ENCODE peak calls at places on chromosomes 2 and 18, in nine cellular contexts. T, A, D, Q, U, O, I, L and Y are unnamed samples.

GRCh38 chr2:68122680-68122964 is 35.1 kb upstream of the PNO1 start:
- DNase-seq in T (no peak), A (no peak), D (no peak), Q (no peak), U (no peak), O (no peak), I (no peak), L (no peak), Y (no peak)

GRCh38 chr2:217398860-217399259 is 539.0 kb upstream of the TNP1 start:
- DNase-seq in T (no peak), A (no peak), D (no peak), Q (peak), U (no peak), O (no peak), I (no peak), L (no peak), Y (no peak)

GRCh38 chr2:206423147-206423546 is 20.2 kb upstream of the ADAM23 start:
- DNase-seq in T (no peak), A (peak), D (no peak), Q (no peak), U (no peak), O (no peak), I (peak), L (no peak), Y (no peak)

GRCh38 chr2:117942551-117942950 is 71.3 kb downstream of the CCDC93 start:
- DNase-seq in T (no peak), A (no peak), D (peak), Q (no peak), U (no peak), O (no peak), I (no peak), L (no peak), Y (no peak)

GRCh38 chr2:74146929-74147728 is 583 bp downstream of the BOLA3 start:
- DNase-seq in T (peak), A (no peak), D (peak), Q (no peak), U (no peak), O (peak), I (no peak), L (no peak), Y (no peak)

GRCh38 chr2:71154798-71155197 is 24.4 kb downstream of the MPHOSPH10 start:
- DNase-seq in T (peak), A (peak), D (no peak), Q (no peak), U (no peak), O (no peak), I (peak), L (no peak), Y (no peak)

GRCh38 chr2:44362207-44363015 is 664 bp downstream of the CAMKMT start:
- DNase-seq in T (peak), A (peak), D (peak), Q (peak), U (peak), O (peak), I (peak), L (no peak), Y (peak)

GRCh38 chr2:222433381-222434173 is 9.2 kb downstream of the SGPP2 start:
- DNase-seq in T (no peak), A (peak), D (no peak), Q (no peak), U (no peak), O (no peak), I (peak), L (no peak), Y (no peak)

GRCh38 chr2:221943078-221943810 is 355.6 kb downstream of the PAX3 start:
- DNase-seq in T (no peak), A (no peak), D (peak), Q (peak), U (peak), O (peak), I (no peak), L (no peak), Y (no peak)

GRCh38 chr18:9275890-9276289 is 58.7 kb upstream of the TWSG1 start:
- DNase-seq in T (no peak), A (no peak), D (no peak), Q (no peak), U (no peak), O (no peak), I (no peak), L (no peak), Y (no peak)
- TF ChIP-seq CTCF in T (no peak), A (no peak), D (no peak), Q (no peak), U (no peak), O (no peak), I (no peak), L (no peak), Y (no peak)

DNA sequence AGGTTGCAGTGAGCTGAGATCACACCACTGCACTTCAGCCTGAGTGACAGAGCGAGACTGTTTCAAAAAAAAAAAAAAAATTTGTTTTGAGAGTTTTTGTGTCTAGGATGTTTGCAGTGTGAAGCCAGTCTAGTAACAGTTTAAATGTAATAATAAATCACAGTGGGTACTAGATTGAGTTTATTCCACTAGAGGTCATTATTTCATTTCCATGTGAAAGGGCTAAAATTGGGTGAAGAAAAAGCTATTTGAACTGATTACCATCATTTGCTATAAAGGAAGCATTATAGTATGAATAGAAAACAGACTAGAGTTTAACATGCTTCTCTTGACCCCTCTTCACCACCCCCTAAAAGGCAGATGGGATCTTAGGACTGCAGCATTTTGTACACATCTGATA is 20.3 kb downstream of the SNRPD1 start:
- DNase-seq in T (no peak), A (no peak), D (peak), Q (no peak), U (no peak), O (no peak), I (no peak), L (no peak), Y (no peak)
- TF ChIP-seq CTCF in T (no peak), A (no peak), D (no peak), Q (no peak), U (no peak), O (no peak), I (no peak), L (peak), Y (peak)

DNA sequence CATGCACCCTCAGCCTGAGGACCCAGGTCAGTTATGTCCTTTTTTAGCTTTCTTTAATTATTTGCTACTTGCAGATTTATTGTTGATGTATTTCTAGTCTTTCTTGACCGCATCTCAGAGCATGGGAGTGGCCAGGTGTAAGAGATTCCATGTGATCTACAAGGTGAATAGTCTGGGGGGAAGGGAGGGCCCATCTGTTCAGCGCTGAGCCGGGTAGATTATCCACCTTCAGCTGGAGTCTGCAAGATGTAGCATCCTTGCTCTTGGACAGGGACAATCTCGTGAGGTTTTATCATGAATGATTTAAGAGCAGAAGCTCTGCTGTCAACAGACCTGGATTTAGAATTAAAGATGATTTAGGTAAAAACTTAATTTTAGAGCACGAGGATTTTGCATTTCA is 12.0 kb upstream of the DGKD start:
- DNase-seq in T (no peak), A (no peak), D (no peak), Q (no peak), U (no peak), O (no peak), I (no peak), L (no peak), Y (no peak)
- TF ChIP-seq CTCF in T (no peak), A (no peak), D (no peak), Q (no peak), U (no peak), O (no peak), I (no peak), L (no peak), Y (no peak)

GRCh38 chr18:27606851-27607250 is 421.7 kb upstream of the CHST9 start:
- DNase-seq in T (no peak), A (no peak), D (no peak), Q (no peak), U (no peak), O (no peak), I (no peak), L (no peak), Y (no peak)

GRCh38 chr18:27605107-27605834 is 420.2 kb upstream of the CHST9 start:
- DNase-seq in T (peak), A (peak), D (peak), Q (no peak), U (peak), O (peak), I (peak), L (no peak), Y (peak)

GRCh38 chr18:27609221-27609620 is 424.1 kb upstream of the CHST9 start:
- DNase-seq in T (no peak), A (no peak), D (no peak), Q (no peak), U (no peak), O (no peak), I (no peak), L (no peak), Y (no peak)

GRCh38 chr18:27608174-27608573 is 423.1 kb upstream of the CHST9 start:
- DNase-seq in T (no peak), A (no peak), D (no peak), Q (no peak), U (no peak), O (no peak), I (no peak), L (no peak), Y (no peak)

GRCh38 chr18:27608742-27609141 is 423.6 kb upstream of the CHST9 start:
- DNase-seq in T (no peak), A (no peak), D (no peak), Q (no peak), U (no peak), O (no peak), I (no peak), L (no peak), Y (no peak)
- TF ChIP-seq CTCF in T (peak), A (no peak), D (peak), Q (no peak), U (no peak), O (peak), I (peak), L (peak), Y (peak)

GRCh38 chr2:124563415-124563814 is 538.3 kb downstream of the CNTNAP5 start:
- DNase-seq in T (no peak), A (no peak), D (no peak), Q (no peak), U (no peak), O (no peak), I (no peak), L (no peak), Y (no peak)
- TF ChIP-seq CTCF in T (no peak), A (no peak), D (no peak), Q (no peak), U (no peak), O (no peak), I (peak), L (no peak), Y (no peak)

GRCh38 chr2:174775586-174775985 is 11.3 kb upstream of the CHRNA1 start:
- DNase-seq in T (no peak), A (no peak), D (peak), Q (no peak), U (no peak), O (peak), I (peak), L (no peak), Y (no peak)

GRCh38 chr2:174774828-174775227 is 10.6 kb upstream of the CHRNA1 start:
- DNase-seq in T (no peak), A (no peak), D (no peak), Q (no peak), U (no peak), O (no peak), I (no peak), L (no peak), Y (no peak)

GRCh38 chr2:174777334-174777733 is 13.1 kb upstream of the CHRNA1 start:
- DNase-seq in T (no peak), A (no peak), D (peak), Q (no peak), U (no peak), O (peak), I (no peak), L (no peak), Y (no peak)

GRCh38 chr2:174776686-174777085 is 12.4 kb upstream of the CHRNA1 start:
- DNase-seq in T (no peak), A (no peak), D (peak), Q (no peak), U (no peak), O (no peak), I (no peak), L (no peak), Y (no peak)

DNA sequence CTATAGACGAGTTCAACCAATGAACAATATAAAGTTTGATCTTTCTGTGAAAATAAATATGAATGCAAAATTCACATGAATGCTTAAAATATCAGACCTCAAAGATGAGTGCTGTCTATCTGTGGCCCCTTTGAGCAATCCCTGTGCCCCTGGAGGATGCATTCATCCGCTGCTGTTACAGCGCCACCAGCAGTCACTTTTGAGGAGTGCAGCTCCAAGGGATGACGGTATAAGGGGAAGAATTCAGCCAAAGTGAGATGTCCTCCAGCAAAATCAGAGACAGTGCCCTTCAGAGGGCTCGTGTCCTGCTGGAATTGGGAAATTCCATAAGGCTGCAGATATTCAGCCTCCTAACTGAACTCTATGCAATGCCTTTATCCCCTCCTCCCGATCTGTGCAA is 12.0 kb upstream of the CHRNA1 start:
- DNase-seq in T (no peak), A (peak), D (no peak), Q (no peak), U (no peak), O (no peak), I (peak), L (no peak), Y (no peak)
- TF ChIP-seq CTCF in T (peak), A (peak), D (peak), Q (no peak), U (no peak), O (peak), I (peak), L (no peak), Y (peak)

GRCh38 chr2:24122356-24123211 is 550 bp downstream of the PFN4 start:
- DNase-seq in T (no peak), A (no peak), D (no peak), Q (no peak), U (no peak), O (peak), I (no peak), L (no peak), Y (no peak)

GRCh38 chr2:24124003-24124585 is 825 bp downstream of the FAM228B start:
- DNase-seq in T (no peak), A (no peak), D (peak), Q (no peak), U (no peak), O (peak), I (no peak), L (no peak), Y (no peak)

GRCh38 chr2:24117902-24118301 is 5.2 kb downstream of the PFN4 start:
- DNase-seq in T (no peak), A (no peak), D (no peak), Q (no peak), U (no peak), O (no peak), I (no peak), L (no peak), Y (no peak)

GRCh38 chr2:24121469-24121868 is 1.7 kb downstream of the PFN4 start:
- DNase-seq in T (no peak), A (no peak), D (no peak), Q (no peak), U (no peak), O (no peak), I (no peak), L (no peak), Y (no peak)

DNA sequence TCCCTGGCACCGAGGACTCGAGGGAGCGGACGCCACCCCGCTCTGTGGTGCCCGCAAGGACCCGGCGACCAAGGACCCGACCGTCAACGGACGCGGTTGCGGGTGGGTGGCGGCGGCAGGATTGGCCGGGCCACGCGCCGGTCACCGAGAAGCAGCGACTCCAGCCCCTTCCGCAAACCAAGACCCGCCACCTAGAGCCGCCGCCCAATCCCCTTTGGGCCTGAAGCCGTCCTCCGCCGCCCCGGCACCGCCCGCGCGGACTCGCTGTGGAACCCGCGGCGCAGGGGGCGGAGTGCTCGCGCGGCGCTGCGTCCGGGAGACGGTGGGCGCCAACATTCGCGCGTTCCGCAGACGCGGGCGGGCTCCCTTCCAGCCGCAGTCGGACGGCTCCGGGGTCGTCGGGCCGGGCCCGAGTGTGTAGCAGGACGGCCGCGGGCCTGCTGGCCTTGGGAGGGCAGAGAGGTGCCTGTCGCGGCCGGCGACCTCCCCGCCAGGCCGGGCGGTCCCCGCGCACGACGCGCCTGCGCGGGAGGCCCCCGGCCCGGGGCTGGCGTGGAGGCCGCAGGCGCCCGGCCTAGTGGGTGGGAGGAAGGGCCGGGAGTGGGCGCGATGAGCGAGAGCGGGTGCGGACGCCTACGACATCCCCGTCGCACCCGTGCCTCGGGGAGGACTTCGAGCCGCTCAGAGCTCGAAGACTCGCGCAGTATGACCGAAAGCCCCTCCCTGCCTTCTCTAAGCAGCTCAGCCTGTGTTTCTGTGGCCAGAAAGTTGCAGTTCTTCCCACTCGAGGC is at the start of the genes FAM228B and PFN4:
- DNase-seq in T (peak), A (peak), D (peak), Q (peak), U (peak), O (peak), I (peak), L (peak), Y (peak)
- TF ChIP-seq CTCF in T (no peak), A (no peak), D (no peak), Q (no peak), U (no peak), O (no peak), I (no peak), L (no peak), Y (no peak)

GRCh38 chr2:37880546-37880945 is 44.5 kb upstream of the RMDN2 start:
- DNase-seq in T (no peak), A (no peak), D (no peak), Q (no peak), U (no peak), O (no peak), I (no peak), L (no peak), Y (no peak)
- TF ChIP-seq CTCF in T (no peak), A (no peak), D (peak), Q (no peak), U (no peak), O (no peak), I (no peak), L (no peak), Y (no peak)

DNA sequence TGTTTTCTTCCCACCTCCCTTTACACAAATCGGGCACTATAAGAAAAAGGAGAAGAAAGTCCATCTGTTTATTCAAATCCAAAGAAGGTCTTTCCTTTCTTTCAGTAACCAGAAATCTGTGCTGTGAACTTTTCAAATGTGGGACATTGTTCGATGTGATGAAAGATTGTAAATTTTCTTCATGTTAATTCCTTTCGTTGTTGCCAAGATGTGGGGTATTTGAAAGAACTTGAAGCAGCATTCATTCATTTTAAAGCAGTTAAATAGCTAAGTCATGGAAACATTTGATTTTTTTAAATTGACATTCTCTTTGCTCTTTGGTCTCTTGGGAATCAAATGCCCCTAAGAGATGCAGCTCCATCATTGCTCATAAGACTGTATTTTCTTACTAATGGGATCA is 93.7 kb upstream of the EHBP1 start:
- DNase-seq in T (no peak), A (no peak), D (peak), Q (no peak), U (no peak), O (no peak), I (no peak), L (no peak), Y (no peak)
- TF ChIP-seq CTCF in T (no peak), A (no peak), D (no peak), Q (no peak), U (no peak), O (no peak), I (no peak), L (no peak), Y (no peak)

GRCh38 chr18:36335476-36336279 is 38.2 kb downstream of the FHOD3 start:
- DNase-seq in T (no peak), A (no peak), D (peak), Q (peak), U (no peak), O (no peak), I (no peak), L (no peak), Y (no peak)
- TF ChIP-seq CTCF in T (no peak), A (no peak), D (peak), Q (no peak), U (no peak), O (no peak), I (peak), L (no peak), Y (no peak)